ENCODE peak calls at places on chromosome 20, in eight cellular contexts. One of them, this sample, is unnamed.

GRCh38 chr20:18287546-18287914 is 797 bp upstream of the ZNF133 start:
- DNase-seq in ovary: no peak
- DNase-seq in fibroblast of lung: no peak
- DNase-seq in pancreas: no peak
- DNase-seq in brain microvascular endothelial cell: no peak
- DNase-seq in tibial artery: no peak
- DNase-seq in GM23248: peak; percentile 51
- DNase-seq in upper lobe of right lung: peak; percentile 71
- DNase-seq in this sample: no peak

GRCh38 chr20:14947536-14947935 is 610.1 kb upstream of the FLRT3 start:
- DNase-seq in ovary: no peak
- DNase-seq in fibroblast of lung: no peak
- DNase-seq in pancreas: no peak
- DNase-seq in brain microvascular endothelial cell: no peak
- DNase-seq in tibial artery: no peak
- DNase-seq in GM23248: no peak
- DNase-seq in upper lobe of right lung: no peak
- DNase-seq in this sample: no peak

GRCh38 chr20:57941572-57942381 is 232.0 kb upstream of the PMEPA1 start:
- DNase-seq in ovary: no peak
- DNase-seq in fibroblast of lung: no peak
- DNase-seq in pancreas: no peak
- DNase-seq in brain microvascular endothelial cell: no peak
- DNase-seq in tibial artery: no peak
- DNase-seq in GM23248: no peak
- DNase-seq in upper lobe of right lung: no peak
- DNase-seq in this sample: no peak

GRCh38 chr20:49811825-49812462 is 684 bp upstream of the SLC9A8 start:
- DNase-seq in ovary: no peak
- DNase-seq in fibroblast of lung: peak; percentile 26
- DNase-seq in pancreas: no peak
- DNase-seq in brain microvascular endothelial cell: peak; percentile 29
- DNase-seq in tibial artery: no peak
- DNase-seq in GM23248: peak; percentile 71
- DNase-seq in upper lobe of right lung: no peak
- DNase-seq in this sample: no peak

GRCh38 chr20:17934141-17934862 is 34.3 kb downstream of the SNX5 start:
- DNase-seq in ovary: no peak
- DNase-seq in fibroblast of lung: no peak
- DNase-seq in pancreas: no peak
- DNase-seq in brain microvascular endothelial cell: peak; percentile 83
- DNase-seq in tibial artery: no peak
- DNase-seq in GM23248: no peak
- DNase-seq in upper lobe of right lung: no peak
- DNase-seq in this sample: no peak

GRCh38 chr20:42419814-42420532 is 769.7 kb downstream of the PTPRT start:
- DNase-seq in ovary: no peak
- DNase-seq in fibroblast of lung: no peak
- DNase-seq in pancreas: no peak
- DNase-seq in brain microvascular endothelial cell: no peak
- DNase-seq in tibial artery: no peak
- DNase-seq in GM23248: no peak
- DNase-seq in upper lobe of right lung: no peak
- DNase-seq in this sample: no peak

GRCh38 chr20:58192065-58192464 is 36.4 kb downstream of the ANKRD60 start:
- DNase-seq in ovary: no peak
- DNase-seq in fibroblast of lung: no peak
- DNase-seq in pancreas: no peak
- DNase-seq in brain microvascular endothelial cell: no peak
- DNase-seq in tibial artery: no peak
- DNase-seq in GM23248: no peak
- DNase-seq in upper lobe of right lung: no peak
- DNase-seq in this sample: no peak

GRCh38 chr20:24754691-24755090 is 194.4 kb upstream of the CST7 start:
- DNase-seq in ovary: no peak
- DNase-seq in fibroblast of lung: no peak
- DNase-seq in pancreas: peak; percentile 3
- DNase-seq in brain microvascular endothelial cell: no peak
- DNase-seq in tibial artery: peak; percentile 16
- DNase-seq in GM23248: no peak
- DNase-seq in upper lobe of right lung: no peak
- DNase-seq in this sample: no peak

GRCh38 chr20:49452011-49452482 is 30.4 kb downstream of the KCNB1 start:
- DNase-seq in ovary: peak; percentile 61
- DNase-seq in fibroblast of lung: no peak
- DNase-seq in pancreas: no peak
- DNase-seq in brain microvascular endothelial cell: no peak
- DNase-seq in tibial artery: no peak
- DNase-seq in GM23248: peak; percentile 35
- DNase-seq in upper lobe of right lung: no peak
- DNase-seq in this sample: no peak

GRCh38 chr20:36645998-36646397 is at the start of gene SLA2:
- DNase-seq in ovary: peak; percentile 17
- DNase-seq in fibroblast of lung: no peak
- DNase-seq in pancreas: no peak
- DNase-seq in brain microvascular endothelial cell: no peak
- DNase-seq in tibial artery: no peak
- DNase-seq in GM23248: no peak
- DNase-seq in upper lobe of right lung: peak; percentile 66
- DNase-seq in this sample: no peak

GRCh38 chr20:61461459-61461858 is 209.4 kb downstream of the CDH4 start:
- DNase-seq in ovary: no peak
- DNase-seq in fibroblast of lung: no peak
- DNase-seq in pancreas: no peak
- DNase-seq in brain microvascular endothelial cell: no peak
- DNase-seq in tibial artery: no peak
- DNase-seq in GM23248: no peak
- DNase-seq in upper lobe of right lung: no peak
- DNase-seq in this sample: no peak

GRCh38 chr20:43564993-43565757 is 6.3 kb downstream of the SGK2 start:
- DNase-seq in ovary: no peak
- DNase-seq in fibroblast of lung: no peak
- DNase-seq in pancreas: no peak
- DNase-seq in brain microvascular endothelial cell: no peak
- DNase-seq in tibial artery: no peak
- DNase-seq in GM23248: no peak
- DNase-seq in upper lobe of right lung: no peak
- DNase-seq in this sample: no peak

GRCh38 chr20:49659096-49659495 is 54.6 kb downstream of the B4GALT5 start:
- DNase-seq in ovary: no peak
- DNase-seq in fibroblast of lung: no peak
- DNase-seq in pancreas: no peak
- DNase-seq in brain microvascular endothelial cell: no peak
- DNase-seq in tibial artery: no peak
- DNase-seq in GM23248: no peak
- DNase-seq in upper lobe of right lung: no peak
- DNase-seq in this sample: no peak

GRCh38 chr20:47691632-47692031 is 93.6 kb downstream of the SULF2 start:
- DNase-seq in ovary: no peak
- DNase-seq in fibroblast of lung: peak; percentile 50
- DNase-seq in pancreas: no peak
- DNase-seq in brain microvascular endothelial cell: peak; percentile 34
- DNase-seq in tibial artery: no peak
- DNase-seq in GM23248: peak; percentile 48
- DNase-seq in upper lobe of right lung: no peak
- DNase-seq in this sample: peak; percentile 50

GRCh38 chr20:57790176-57790575 is 80.4 kb upstream of the PMEPA1 start:
- DNase-seq in ovary: no peak
- DNase-seq in fibroblast of lung: no peak
- DNase-seq in pancreas: no peak
- DNase-seq in brain microvascular endothelial cell: no peak
- DNase-seq in tibial artery: no peak
- DNase-seq in GM23248: no peak
- DNase-seq in upper lobe of right lung: peak; percentile 23
- DNase-seq in this sample: no peak

GRCh38 chr20:46293084-46293483 is 15.2 kb downstream of the CDH22 start:
- DNase-seq in ovary: no peak
- DNase-seq in fibroblast of lung: peak; percentile 41
- DNase-seq in pancreas: no peak
- DNase-seq in brain microvascular endothelial cell: peak; percentile 49
- DNase-seq in tibial artery: no peak
- DNase-seq in GM23248: peak; percentile 58
- DNase-seq in upper lobe of right lung: no peak
- DNase-seq in this sample: peak; percentile 33

GRCh38 chr20:16308754-16309153 is 264.5 kb downstream of the KIF16B start:
- DNase-seq in ovary: no peak
- DNase-seq in fibroblast of lung: no peak
- DNase-seq in pancreas: no peak
- DNase-seq in brain microvascular endothelial cell: peak; percentile 28
- DNase-seq in tibial artery: no peak
- DNase-seq in GM23248: no peak
- DNase-seq in upper lobe of right lung: no peak
- DNase-seq in this sample: peak; percentile 69

GRCh38 chr20:5735845-5736530 is 14.2 kb upstream of the SHLD1 start:
- DNase-seq in ovary: no peak
- DNase-seq in fibroblast of lung: peak; percentile 77
- DNase-seq in pancreas: no peak
- DNase-seq in brain microvascular endothelial cell: no peak
- DNase-seq in tibial artery: no peak
- DNase-seq in GM23248: no peak
- DNase-seq in upper lobe of right lung: no peak
- DNase-seq in this sample: no peak

GRCh38 chr20:3801299-3801698 is 5.2 kb downstream of the CDC25B start:
- DNase-seq in ovary: no peak
- DNase-seq in fibroblast of lung: no peak
- DNase-seq in pancreas: no peak
- DNase-seq in brain microvascular endothelial cell: no peak
- DNase-seq in tibial artery: no peak
- DNase-seq in GM23248: no peak
- DNase-seq in upper lobe of right lung: no peak
- DNase-seq in this sample: no peak
- H3K27ac ChIP-seq in ovary: no peak overlapping the region
- H3K27ac ChIP-seq in fibroblast of lung: no peak overlapping the region
- H3K27ac ChIP-seq in pancreas: no peak overlapping the region
- H3K27ac ChIP-seq in brain microvascular endothelial cell: no peak overlapping the region
- H3K27ac ChIP-seq in tibial artery: no peak overlapping the region
- H3K27ac ChIP-seq in GM23248: no peak overlapping the region
- H3K27ac ChIP-seq in upper lobe of right lung: peak overlapping the region; percentile 96
- H3K27ac ChIP-seq in this sample: no peak overlapping the region

DNA sequence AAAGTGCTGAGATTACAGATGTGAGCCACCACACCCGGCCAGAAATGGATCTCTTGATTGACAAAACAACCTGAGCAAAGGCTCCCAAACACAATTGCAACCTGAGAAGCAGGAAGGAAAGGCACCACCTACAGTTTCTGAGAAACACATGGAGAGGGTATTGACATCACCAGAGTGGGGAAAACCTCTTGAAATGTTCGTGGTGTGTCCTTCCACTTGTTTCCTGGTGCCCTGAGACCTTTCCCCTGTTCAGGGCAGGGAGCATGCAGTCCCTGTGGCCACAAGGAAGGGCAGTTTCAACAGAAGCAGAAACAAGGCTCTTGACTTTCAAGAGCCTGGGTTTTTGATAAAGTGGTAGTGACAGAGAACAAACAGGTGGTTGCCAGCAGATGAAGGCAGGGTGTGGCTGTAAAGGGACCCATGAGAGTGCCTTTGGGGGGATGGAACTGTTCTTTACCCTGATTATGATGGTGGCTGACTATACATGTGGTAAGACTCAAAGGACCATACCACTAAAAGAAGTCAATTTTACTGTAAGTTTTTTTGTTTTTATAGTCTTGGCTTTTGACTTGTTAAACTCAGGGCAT is 3.2 kb upstream of the BPIFA1 start:
- DNase-seq in ovary: no peak
- DNase-seq in fibroblast of lung: no peak
- DNase-seq in pancreas: no peak
- DNase-seq in brain microvascular endothelial cell: no peak
- DNase-seq in tibial artery: peak; percentile 20
- DNase-seq in GM23248: no peak
- DNase-seq in upper lobe of right lung: peak; percentile 68
- DNase-seq in this sample: no peak
- H3K27me3 ChIP-seq in ovary: no peaks in the 10 kb centered on the region
- H3K27me3 ChIP-seq in fibroblast of lung: peaks cover 5% of the 10 kb centered on the region
- H3K27me3 ChIP-seq in pancreas: no peaks in the 10 kb centered on the region
- H3K27me3 ChIP-seq in brain microvascular endothelial cell: no peaks in the 10 kb centered on the region
- H3K27me3 ChIP-seq in tibial artery: peaks cover 27% of the 10 kb centered on the region
- H3K27me3 ChIP-seq in GM23248: peaks cover 38% of the 10 kb centered on the region
- H3K27me3 ChIP-seq in upper lobe of right lung: no peaks in the 10 kb centered on the region
- H3K27me3 ChIP-seq in this sample: no peaks in the 10 kb centered on the region

GRCh38 chr20:34558320-34559202 is at the start of gene MAP1LC3A:
- DNase-seq in ovary: peak; percentile 98
- DNase-seq in fibroblast of lung: peak; percentile 97
- DNase-seq in pancreas: peak; percentile 92
- DNase-seq in brain microvascular endothelial cell: peak; percentile 88
- DNase-seq in tibial artery: peak; percentile 98
- DNase-seq in GM23248: peak; percentile 99
- DNase-seq in upper lobe of right lung: peak; percentile 97
- DNase-seq in this sample: peak; percentile 38
- H3K27ac ChIP-seq in ovary: peak within 1 kb of the TSS; percentile 98
- H3K27ac ChIP-seq in fibroblast of lung: peak within 1 kb of the TSS; percentile 90
- H3K27ac ChIP-seq in pancreas: peak within 1 kb of the TSS; percentile 80
- H3K27ac ChIP-seq in brain microvascular endothelial cell: peak within 1 kb of the TSS; percentile 76
- H3K27ac ChIP-seq in tibial artery: peak within 1 kb of the TSS; percentile 95
- H3K27ac ChIP-seq in GM23248: peak within 1 kb of the TSS; percentile 41
- H3K27ac ChIP-seq in upper lobe of right lung: peak within 1 kb of the TSS; percentile 94
- H3K27ac ChIP-seq in this sample: peak within 1 kb of the TSS; percentile 59

DNA sequence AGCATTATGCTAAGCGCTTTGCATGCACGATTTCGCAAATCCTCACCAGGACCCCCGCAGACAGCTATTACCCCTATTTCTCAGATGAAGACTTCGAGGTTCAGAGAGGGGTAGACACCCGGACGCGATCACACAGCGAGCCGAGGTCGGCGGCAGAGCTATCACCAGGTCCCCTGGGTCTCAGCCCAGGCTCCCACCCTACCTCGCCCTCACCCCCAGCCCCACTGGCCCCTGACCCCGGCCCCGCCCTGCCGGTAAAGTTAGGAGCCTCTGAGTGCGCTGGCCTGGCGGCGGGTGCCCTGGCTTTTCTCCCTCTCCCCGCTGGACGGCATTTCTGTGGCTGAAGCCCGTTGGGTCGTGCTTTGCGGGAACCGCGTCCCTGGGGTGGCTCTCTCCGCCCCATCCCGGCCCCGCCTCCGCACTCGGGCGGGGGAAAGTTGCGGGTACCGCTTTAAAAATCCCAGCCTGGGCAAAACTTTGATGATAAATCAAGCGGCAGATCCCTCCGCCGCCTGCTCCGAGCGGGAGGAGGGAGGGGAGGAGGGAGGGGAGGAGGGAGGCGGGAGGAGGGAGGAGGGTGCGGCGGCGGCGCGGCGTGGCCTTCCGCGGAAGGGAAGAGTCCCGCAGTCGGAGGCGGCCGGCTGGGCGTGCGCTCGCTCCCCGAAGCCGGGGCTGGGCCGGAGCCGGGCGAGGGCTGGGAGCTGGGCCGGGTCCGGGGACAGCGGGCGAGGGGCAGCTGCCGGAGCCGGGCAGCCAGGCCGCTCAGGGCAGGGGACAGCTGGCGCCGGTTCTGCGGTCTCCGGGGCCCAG is at the start of gene VSTM2L:
- DNase-seq in ovary: no peak
- DNase-seq in fibroblast of lung: peak; percentile 72
- DNase-seq in pancreas: no peak
- DNase-seq in brain microvascular endothelial cell: peak; percentile 25
- DNase-seq in tibial artery: no peak
- DNase-seq in GM23248: peak; percentile 80
- DNase-seq in upper lobe of right lung: peak; percentile 72
- DNase-seq in this sample: peak; percentile 11
- H3K27me3 ChIP-seq in ovary: no peaks in the 10 kb centered on the region
- H3K27me3 ChIP-seq in fibroblast of lung: peaks cover 57% of the 10 kb centered on the region
- H3K27me3 ChIP-seq in pancreas: no peaks in the 10 kb centered on the region
- H3K27me3 ChIP-seq in brain microvascular endothelial cell: peaks cover 14% of the 10 kb centered on the region
- H3K27me3 ChIP-seq in tibial artery: peaks cover 87% of the 10 kb centered on the region
- H3K27me3 ChIP-seq in GM23248: peaks cover 13% of the 10 kb centered on the region
- H3K27me3 ChIP-seq in upper lobe of right lung: peaks cover 30% of the 10 kb centered on the region
- H3K27me3 ChIP-seq in this sample: peaks cover 69% of the 10 kb centered on the region

GRCh38 chr20:44894959-44895358 is 9.5 kb downstream of the YWHAB start:
- DNase-seq in ovary: no peak
- DNase-seq in fibroblast of lung: no peak
- DNase-seq in pancreas: no peak
- DNase-seq in brain microvascular endothelial cell: no peak
- DNase-seq in tibial artery: no peak
- DNase-seq in GM23248: no peak
- DNase-seq in upper lobe of right lung: no peak
- DNase-seq in this sample: no peak
- H3K27ac ChIP-seq in ovary: no peak overlapping the region
- H3K27ac ChIP-seq in fibroblast of lung: no peak overlapping the region
- H3K27ac ChIP-seq in pancreas: no peak overlapping the region
- H3K27ac ChIP-seq in brain microvascular endothelial cell: no peak overlapping the region
- H3K27ac ChIP-seq in tibial artery: no peak overlapping the region
- H3K27ac ChIP-seq in GM23248: no peak overlapping the region
- H3K27ac ChIP-seq in upper lobe of right lung: no peak overlapping the region
- H3K27ac ChIP-seq in this sample: no peak overlapping the region

This sample was measured in foreskin keratinocyte.